ENCODE peak calls at places on chromosomes 1 and 21, in ten cellular contexts. A, H, S, M, P, E, J, Q, R and W are unnamed samples.
A peak's percentile ranks its signal among the peaks of the same experiment; 100 is the strongest.

GRCh38 chr21:41712201-41712600 is 54.7 kb downstream of the RIPK4 start:
- DNase-seq in H (no peak), Q (peak; percentile 38), J (no peak), M (no peak), P (peak; percentile 34), R (no peak), A (no peak), S (no peak), E (no peak), W (no peak)

GRCh38 chr1:154463512-154463990 is 38.5 kb upstream of the TDRD10 start:
- DNase-seq in S (no peak), R (no peak), P (no peak), J (peak; percentile 63), E (peak; percentile 66), A (peak; percentile 36), M (no peak), H (peak; percentile 49), Q (no peak), W (peak; percentile 67)

GRCh38 chr1:65395887-65396612 is 24.4 kb upstream of the LEPR start:
- DNase-seq in P (no peak), H (no peak), J (peak; percentile 18), R (peak; percentile 48), M (no peak), S (peak; percentile 76), E (no peak), A (no peak), Q (no peak), W (no peak)

GRCh38 chr1:200411406-200412257 is 1.8 kb upstream of the ZNF281 start:
- DNase-seq in J (no peak), H (no peak), P (peak; percentile 2), R (no peak), A (no peak), S (no peak), Q (peak; percentile 9), M (no peak), E (no peak), W (no peak)

GRCh38 chr1:204292733-204293132 is 67.0 kb downstream of the PLEKHA6 start:
- DNase-seq in A (no peak), R (no peak), J (no peak), S (no peak), Q (no peak), M (no peak), E (no peak), H (no peak), P (no peak), W (no peak)

GRCh38 chr1:193069748-193070394 is 10.5 kb downstream of the RO60 start:
- DNase-seq in Q (no peak), R (no peak), M (peak; percentile 68), S (peak; percentile 61), E (no peak), A (no peak), J (peak; percentile 40), P (no peak), H (peak; percentile 81), W (no peak)

GRCh38 chr1:158124034-158124433 is 56.7 kb upstream of the CD1D start:
- DNase-seq in A (no peak), R (no peak), H (no peak), P (no peak), S (peak; percentile 86), J (no peak), M (no peak), E (no peak), Q (no peak), W (no peak)

GRCh38 chr21:14451520-14451919 is 68.6 kb upstream of the HSPA13 start:
- DNase-seq in J (no peak), Q (no peak), M (no peak), E (no peak), P (no peak), H (no peak), R (no peak), A (no peak), S (no peak), W (no peak)

GRCh38 chr1:75502776-75503175 is 108.1 kb downstream of the SLC44A5 start:
- DNase-seq in Q (no peak), S (no peak), P (no peak), H (peak; percentile 63), J (peak; percentile 56), A (no peak), R (peak; percentile 4), M (no peak), E (no peak), W (no peak)

GRCh38 chr1:110443393-110443918 is 7.5 kb upstream of the PROK1 start:
- DNase-seq in S (no peak), Q (no peak), M (no peak), P (no peak), R (no peak), A (no peak), E (no peak), J (no peak), H (no peak), W (no peak)

GRCh38 chr1:97849350-97850339 is 71.2 kb downstream of the DPYD start:
- DNase-seq in E (no peak), M (peak; percentile 36), J (peak; percentile 73), S (peak; percentile 39), H (peak; percentile 41), R (peak; percentile 72), P (no peak), Q (no peak), A (no peak), W (no peak)

GRCh38 chr1:116360435-116361173 is 12.4 kb upstream of the ATP1A1 start:
- DNase-seq in R (no peak), E (no peak), A (no peak), P (no peak), Q (no peak), J (no peak), M (no peak), H (peak; percentile 64), S (no peak), W (no peak)

GRCh38 chr1:108590947-108591346 is 31.0 kb downstream of the EEIG2 start:
- DNase-seq in A (no peak), S (no peak), J (peak; percentile 78), H (no peak), E (no peak), Q (no peak), P (no peak), R (peak; percentile 97), M (peak; percentile 67), W (no peak)

GRCh38 chr1:27504588-27505419 is 14.8 kb upstream of the WASF2 start:
- DNase-seq in R (peak; percentile 55), J (no peak), S (peak; percentile 33), A (no peak), M (no peak), Q (peak; percentile 86), H (no peak), E (no peak), P (peak; percentile 81), W (no peak)

GRCh38 chr1:39408641-39409054 is 82.8 kb upstream of the BMP8A start:
- DNase-seq in M (peak; percentile 91), J (peak; percentile 93), P (peak; percentile 96), S (peak; percentile 98), H (peak; percentile 94), R (peak; percentile 95), A (peak; percentile 71), E (peak; percentile 75), Q (peak; percentile 97), W (peak; percentile 98)

GRCh38 chr1:205032512-205032911 is 10.5 kb upstream of the CNTN2 start:
- DNase-seq in P (no peak), H (no peak), J (no peak), S (no peak), R (no peak), A (no peak), E (no peak), Q (no peak), M (no peak), W (no peak)